ENCODE peak calls at places on chromosomes 3 and 15, in four cellular contexts. T is HL-60, K is K562, J is GM12878. Z is an unnamed sample.

GRCh38 chr3:71694358-71694999 is 30.7 kb downstream of the EIF4E3 start:
- DNase-seq in T (no peak), K (no peak), J (no peak), Z (no peak)

GRCh38 chr3:126696701-126697267 is 7.3 kb upstream of the CHCHD6 start:
- DNase-seq in T (no peak), K (no peak), J (no peak), Z (no peak)

GRCh38 chr3:46361408-46362283 is 7.7 kb downstream of the CCR2 start:
- DNase-seq in T (peak; percentile 89), K (no peak), J (no peak), Z (no peak)

GRCh38 chr3:163939926-163940325 is 1138.4 kb downstream of the SI start:
- DNase-seq in T (no peak), K (no peak), J (no peak), Z (no peak)

GRCh38 chr3:186058225-186058624 is 50.7 kb downstream of the ETV5 start:
- DNase-seq in T (no peak), K (no peak), J (no peak), Z (no peak)

GRCh38 chr15:20340331-20340811 is 201.2 kb downstream of the GOLGA6L6 start:
- DNase-seq in T (no peak), K (peak; percentile 20), J (no peak), Z (no peak)

GRCh38 chr15:51883436-51883835 is 54.0 kb downstream of the TMOD3 start:
- DNase-seq in T (no peak), K (no peak), J (no peak), Z (no peak)

GRCh38 chr15:91424001-91424400 is 323.9 kb downstream of the SV2B start:
- DNase-seq in T (peak; percentile 21), K (no peak), J (no peak), Z (no peak)

GRCh38 chr15:53586815-53587214 is 172.6 kb downstream of the WDR72 start:
- DNase-seq in T (peak; percentile 9), K (peak; percentile 26), J (no peak), Z (peak; percentile 0)

GRCh38 chr15:28080386-28080785 is 18.7 kb downstream of the OCA2 start:
- DNase-seq in T (no peak), K (no peak), J (no peak), Z (no peak)

GRCh38 chr3:119628390-119628789 is 30.7 kb downstream of the PLA1A start:
- DNase-seq in T (peak; percentile 72), K (no peak), J (peak; percentile 82), Z (no peak)

GRCh38 chr15:47157827-47158226 is 559.5 kb upstream of the SEMA6D start:
- DNase-seq in T (no peak), K (no peak), J (no peak), Z (no peak)

GRCh38 chr3:152331018-152331541 is 62.4 kb downstream of the MBNL1 start:
- DNase-seq in T (no peak), K (no peak), J (no peak), Z (no peak)

GRCh38 chr3:73546961-73547360 is 77.8 kb downstream of the PDZRN3 start:
- DNase-seq in T (no peak), K (no peak), J (no peak), Z (no peak)

GRCh38 chr3:73550011-73550410 is 74.7 kb downstream of the PDZRN3 start:
- DNase-seq in T (no peak), K (no peak), J (no peak), Z (no peak)

GRCh38 chr3:73552700-73553099 is 72.0 kb downstream of the PDZRN3 start:
- DNase-seq in T (no peak), K (no peak), J (no peak), Z (no peak)

GRCh38 chr3:73549071-73549600 is 75.6 kb downstream of the PDZRN3 start:
- DNase-seq in T (no peak), K (no peak), J (no peak), Z (no peak)

GRCh38 chr3:73547427-73548036 is 77.2 kb downstream of the PDZRN3 start:
- DNase-seq in T (no peak), K (no peak), J (no peak), Z (no peak)
- TF ChIP-seq POLR2AphosphoS5 in T (no peak), K (no peak), J (no peak), Z (no peak)

DNA sequence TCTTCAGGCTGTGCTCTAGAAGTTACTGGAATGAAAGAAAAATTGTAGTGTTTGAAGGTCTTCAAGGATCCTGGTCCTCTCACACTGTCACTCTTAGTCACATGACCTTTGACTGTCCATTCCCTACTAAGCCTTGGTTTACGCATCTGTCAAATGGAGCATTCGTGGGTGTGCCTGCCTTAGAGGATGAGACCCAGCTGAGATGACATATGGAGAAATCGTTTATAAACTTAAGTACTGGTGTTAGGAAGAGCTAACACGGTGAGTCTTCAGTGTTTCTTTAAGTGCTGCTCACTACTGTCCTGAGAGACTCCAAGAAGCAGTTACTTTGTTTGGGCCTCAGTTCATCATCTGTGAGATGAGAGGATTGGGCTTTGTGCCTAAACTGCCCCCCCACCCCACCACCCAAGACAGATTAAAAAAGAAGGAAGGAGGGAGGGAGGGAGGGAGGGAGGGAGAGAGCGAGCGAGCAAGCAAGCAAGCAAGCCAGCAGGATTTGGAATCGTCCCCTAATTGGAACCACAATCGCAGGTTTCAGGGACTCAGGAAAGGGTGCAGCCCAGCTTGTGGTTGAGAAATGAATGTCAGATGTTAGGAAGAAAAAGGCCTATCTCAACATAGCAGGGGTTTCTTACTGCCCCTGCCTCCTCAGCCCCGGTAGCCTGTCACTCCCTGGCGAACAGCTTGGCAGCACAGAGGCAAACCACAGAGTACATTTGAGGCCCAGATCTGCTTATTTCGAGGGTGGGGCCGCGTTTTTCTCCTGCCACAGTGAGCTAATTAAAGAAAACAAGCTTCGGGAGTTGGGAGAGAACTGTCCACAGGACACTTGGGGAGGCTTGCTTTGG is 32.7 kb downstream of the SMAD3 start:
- DNase-seq in T (peak; percentile 60), K (peak; percentile 76), J (no peak), Z (no peak)
- TF ChIP-seq SPI1 in T (no peak), K (no peak), J (no peak), Z (no peak)

DNA sequence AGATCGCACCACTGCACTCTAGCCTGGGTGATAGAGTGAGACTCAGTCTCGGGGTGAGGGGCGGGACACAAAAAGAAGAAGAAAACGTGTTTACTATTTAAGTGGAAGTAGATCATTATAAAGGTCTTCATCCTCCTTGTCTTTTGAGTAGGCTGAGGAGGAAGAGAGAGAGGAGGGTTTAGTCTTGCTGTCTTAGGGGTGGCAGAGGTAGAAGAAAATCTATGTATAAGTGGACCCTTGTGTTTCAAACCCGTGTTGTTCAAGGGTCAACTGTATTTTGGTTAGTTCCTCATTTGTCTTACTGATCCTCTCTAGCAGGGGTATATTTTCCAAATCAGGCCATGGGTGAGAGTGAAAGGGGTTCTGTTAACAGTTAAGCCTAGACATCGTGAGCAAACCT is 40.1 kb downstream of the TRIM71 start:
- DNase-seq in T (no peak), K (no peak), J (no peak), Z (no peak)
- TF ChIP-seq POLR2AphosphoS5 in T (no peak), K (no peak), J (no peak), Z (no peak)

DNA sequence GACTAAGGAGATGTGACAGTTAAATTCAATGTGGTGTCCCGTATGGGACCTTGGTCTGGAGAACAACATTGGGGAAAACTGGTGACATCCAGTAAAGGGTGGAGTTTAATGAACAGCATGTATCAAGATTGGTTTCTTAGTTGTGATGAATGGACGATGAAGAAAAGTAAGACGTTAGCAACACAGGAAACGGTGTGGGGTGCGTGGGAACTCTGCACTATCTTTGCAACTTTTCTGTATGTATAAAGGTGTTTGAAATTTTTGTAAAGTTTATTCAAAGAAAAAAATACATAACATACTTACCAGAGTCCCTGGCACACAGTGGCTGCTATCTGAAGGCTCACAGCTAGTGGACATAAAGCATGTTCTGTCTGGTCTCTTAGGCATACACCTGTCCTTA is 6.1 kb upstream of the CCDC174 start:
- DNase-seq in T (no peak), K (no peak), J (no peak), Z (no peak)
- TF ChIP-seq SPI1 in T (no peak), K (no peak), J (no peak), Z (no peak)

GRCh38 chr15:62782896-62783295 is 259.7 kb upstream of the TPM1 start:
- DNase-seq in T (no peak), K (no peak), J (no peak), Z (no peak)

GRCh38 chr15:62779041-62779810 is 263.3 kb upstream of the TPM1 start:
- DNase-seq in T (no peak), K (no peak), J (no peak), Z (no peak)

GRCh38 chr15:62783303-62783957 is 259.1 kb upstream of the TPM1 start:
- DNase-seq in T (no peak), K (no peak), J (no peak), Z (no peak)

GRCh38 chr15:62781081-62781497 is 261.5 kb upstream of the TPM1 start:
- DNase-seq in T (no peak), K (no peak), J (no peak), Z (no peak)

GRCh38 chr15:62782100-62782791 is 260.3 kb upstream of the TPM1 start:
- DNase-seq in T (peak; percentile 43), K (peak; percentile 48), J (no peak), Z (peak; percentile 16)
- TF ChIP-seq POLR2AphosphoS5 in T (no peak), K (no peak), J (no peak), Z (no peak)

DNA sequence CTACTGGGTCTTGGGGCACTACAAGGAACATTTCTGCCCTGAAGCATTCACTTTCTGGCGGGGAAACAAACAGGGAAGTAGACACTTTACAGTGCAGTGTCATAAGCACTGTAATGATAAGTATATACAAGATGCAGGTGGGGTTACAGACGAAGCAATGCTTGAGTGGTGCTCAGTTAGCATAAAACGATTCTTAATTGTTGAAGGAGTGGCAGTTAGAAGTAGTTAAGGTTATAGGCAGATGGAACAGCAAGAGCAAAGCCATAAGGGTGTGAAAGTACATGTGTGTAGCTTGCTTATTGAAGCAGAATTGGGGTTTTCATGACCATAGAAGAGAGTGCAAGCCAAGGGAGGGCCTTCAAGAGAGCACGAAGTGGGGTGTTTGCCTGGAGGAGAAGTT is 46.2 kb downstream of the SLC25A26 start:
- DNase-seq in T (no peak), K (no peak), J (no peak), Z (no peak)
- TF ChIP-seq SPI1 in T (no peak), K (no peak), J (no peak), Z (no peak)

GRCh38 chr3:39469945-39470344 is 2.5 kb downstream of the MOBP start:
- DNase-seq in T (no peak), K (no peak), J (no peak), Z (no peak)

GRCh38 chr3:39466988-39467387 is 492 bp upstream of the MOBP start:
- DNase-seq in T (no peak), K (no peak), J (no peak), Z (no peak)

GRCh38 chr3:39468108-39468436 is 592 bp downstream of the MOBP start:
- DNase-seq in T (no peak), K (no peak), J (no peak), Z (no peak)

GRCh38 chr3:39467394-39468107 is at the start of gene MOBP:
- DNase-seq in T (no peak), K (no peak), J (no peak), Z (no peak)

GRCh38 chr3:39469258-39469657 is 1.8 kb downstream of the MOBP start:
- DNase-seq in T (no peak), K (no peak), J (no peak), Z (no peak)
- TF ChIP-seq POLR2AphosphoS5 in T (no peak), K (no peak), J (no peak), Z (no peak)

GRCh38 chr3:50672656-50673055 is 2.1 kb upstream of the DOCK3 start:
- DNase-seq in T (no peak), K (no peak), J (no peak), Z (no peak)

GRCh38 chr3:50676031-50676705 is 1.4 kb downstream of the DOCK3 start:
- DNase-seq in T (no peak), K (no peak), J (no peak), Z (no peak)

GRCh38 chr3:50673937-50674336 is 790 bp upstream of the DOCK3 start:
- DNase-seq in T (no peak), K (no peak), J (no peak), Z (no peak)

GRCh38 chr3:50675179-50676030 is 678 bp downstream of the DOCK3 start:
- DNase-seq in T (no peak), K (peak; percentile 32), J (no peak), Z (no peak)

GRCh38 chr3:50674349-50675178 is at the start of gene DOCK3:
- DNase-seq in T (no peak), K (peak; percentile 67), J (no peak), Z (peak; percentile 69)
- TF ChIP-seq SPI1 in T (no peak), K (no peak), J (no peak), Z (no peak)